ENCODE peak calls at places on chromosomes 7 and 10, in four cellular contexts. O is HepG2, E is K562, F is GM12878. C is an unnamed sample.

GRCh38 chr7:94509264-94509878 is at the start of gene CASD1:
- DNase-seq in F (no peak), O (peak; percentile 33), E (no peak), C (no peak)

GRCh38 chr10:11742009-11742778 is at the start of gene ECHDC3:
- DNase-seq in E (peak; percentile 96), F (no peak), O (no peak), C (peak; percentile 95)

GRCh38 chr10:92146072-92146471 is 144.8 kb downstream of the CPEB3 start:
- DNase-seq in E (no peak), O (no peak), F (no peak), C (no peak)

GRCh38 chr7:117071597-117071996 is 118.3 kb downstream of the ST7 start:
- DNase-seq in E (peak; percentile 40), F (no peak), O (no peak), C (peak; percentile 19)

GRCh38 chr7:138527746-138528223 is 67.7 kb downstream of the TRIM24 start:
- DNase-seq in O (peak; percentile 25), E (peak; percentile 55), F (no peak), C (no peak)

GRCh38 chr7:115618676-115619075 is 411.9 kb downstream of the TFEC start:
- DNase-seq in F (no peak), E (no peak), O (no peak), C (no peak)

GRCh38 chr7:86643478-86644281 is at the start of gene GRM3:
- DNase-seq in F (no peak), O (no peak), E (no peak), C (peak; percentile 79)

GRCh38 chr7:1283337-1283736 is 50.7 kb downstream of the UNCX start:
- DNase-seq in E (no peak), O (no peak), F (no peak), C (no peak)

GRCh38 chr10:5811387-5811821 is 1.8 kb downstream of the GDI2 start:
- DNase-seq in O (peak; percentile 18), E (no peak), F (no peak), C (no peak)

DNA sequence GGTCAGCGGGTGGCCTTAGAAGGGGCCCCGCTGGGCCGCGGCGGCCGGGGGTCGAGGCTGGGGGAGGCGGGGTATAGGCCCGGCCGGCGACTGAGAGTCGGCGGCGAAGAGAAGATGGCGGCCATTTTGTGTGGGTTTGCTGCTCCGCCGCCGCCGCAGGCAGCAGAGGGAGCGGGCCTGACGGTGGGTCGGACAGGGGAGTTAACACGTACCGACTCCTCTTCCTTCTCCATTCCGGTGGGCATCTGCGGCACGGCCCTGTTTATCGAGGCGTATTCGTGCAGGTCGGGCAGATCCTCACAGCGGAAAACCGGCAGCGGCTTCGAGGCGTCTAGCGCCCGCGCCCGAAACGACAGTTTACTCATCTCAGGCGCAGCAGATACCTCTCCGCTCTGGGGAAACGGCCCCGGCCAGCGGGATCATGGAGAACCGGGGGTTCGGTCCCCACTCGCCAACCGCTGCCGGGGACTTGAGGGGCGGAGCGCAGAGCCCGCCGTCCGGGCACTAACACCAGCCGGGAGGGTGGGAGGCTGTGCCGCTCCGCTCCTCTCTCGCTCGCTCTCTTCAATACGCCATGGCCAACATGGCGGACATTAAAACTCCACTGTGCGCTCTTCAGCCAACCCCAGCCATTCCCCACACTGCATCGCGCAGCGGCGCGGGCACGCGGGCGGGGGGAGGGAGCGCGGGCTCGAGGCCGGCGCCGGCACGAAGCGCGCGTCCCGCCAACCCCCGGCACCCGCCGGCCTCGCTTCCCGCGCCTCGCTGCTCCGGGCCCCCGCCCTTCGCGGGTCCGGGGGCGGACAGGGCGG is at the start of gene EPC1:
- DNase-seq in O (peak; percentile 74), E (peak; percentile 90), F (peak; percentile 63), C (peak; percentile 97)
- TF ChIP-seq POLR2AphosphoS5 in O (peak; percentile 81), E (peak; percentile 85), F (peak; percentile 97), C (peak; percentile 94)

GRCh38 chr10:132886211-132887099 is 55.9 kb downstream of the CFAP46 start:
- DNase-seq in E (no peak), F (no peak), O (peak; percentile 7), C (no peak)
- TF ChIP-seq FOXM1 in E (no peak), F (no peak), O (no peak), C (no peak)

GRCh38 chr7:38300175-38300574 is 26.7 kb upstream of the TARP start:
- DNase-seq in F (no peak), O (no peak), E (peak; percentile 21), C (no peak)
- TF ChIP-seq POLR2AphosphoS5 in F (no peak), O (no peak), E (no peak), C (no peak)

GRCh38 chr10:67618116-67618515 is 77.9 kb downstream of the CTNNA3 start:
- DNase-seq in E (no peak), F (no peak), O (no peak), C (no peak)

GRCh38 chr10:67622984-67623383 is 73.0 kb downstream of the CTNNA3 start:
- DNase-seq in F (no peak), O (no peak), E (no peak), C (no peak)

GRCh38 chr10:67622506-67622905 is 73.5 kb downstream of the CTNNA3 start:
- DNase-seq in E (no peak), O (no peak), F (no peak), C (no peak)

GRCh38 chr10:67621834-67622233 is 74.2 kb downstream of the CTNNA3 start:
- DNase-seq in O (no peak), E (no peak), F (no peak), C (no peak)
- TF ChIP-seq FOXM1 in O (no peak), E (no peak), F (no peak), C (no peak)

DNA sequence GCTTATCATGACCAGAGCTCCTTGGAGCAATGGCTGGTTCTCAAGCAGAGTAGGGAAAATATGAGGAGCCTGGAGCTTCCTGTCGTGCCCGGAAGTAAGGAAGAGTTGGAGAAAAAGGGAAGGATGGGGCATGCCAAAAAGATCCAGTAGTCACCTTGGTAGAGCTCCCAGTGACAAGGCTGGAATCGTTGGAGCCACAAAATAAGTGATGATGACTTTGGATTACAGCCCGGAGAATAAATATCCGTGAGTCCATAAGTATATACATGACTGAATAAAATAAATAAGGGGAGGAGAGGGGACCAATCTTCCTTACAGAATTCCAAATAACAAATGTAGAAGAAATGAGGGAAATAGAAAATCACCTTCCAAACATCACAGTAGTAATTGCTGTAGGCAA is 29.3 kb downstream of the LMTK2 start:
- DNase-seq in E (no peak), O (no peak), F (no peak), C (no peak)
- TF ChIP-seq POLR2AphosphoS5 in E (no peak), O (no peak), F (no peak), C (no peak)

GRCh38 chr10:113303747-113304146 is 249.1 kb upstream of the HABP2 start:
- DNase-seq in E (no peak), F (no peak), O (peak; percentile 45), C (no peak)
- TF ChIP-seq FOXM1 in E (no peak), F (no peak), O (no peak), C (no peak)

GRCh38 chr7:27197137-27198042 is 2.5 kb downstream of the HOXA13 start:
- DNase-seq in E (no peak), O (no peak), F (no peak), C (no peak)
- TF ChIP-seq POLR2AphosphoS5 in E (no peak), O (no peak), F (no peak), C (no peak)

GRCh38 chr10:62636825-62637248 is 167.7 kb upstream of the ADO start:
- DNase-seq in F (no peak), E (no peak), O (no peak), C (no peak)
- TF ChIP-seq FOXM1 in F (no peak), E (no peak), O (no peak), C (no peak)